ENCODE peak calls at places on chromosomes 13 and 19, in nine cellular contexts. C, O, V, D, F, A, Q, P and R are unnamed samples.

GRCh38 chr13:39232999-39233398 is 194.7 kb downstream of the NHLRC3 start:
- DNase-seq in C (no peak), V (no peak), P (no peak), F (no peak), D (no peak), Q (no peak), O (no peak), A (no peak), R (no peak)

GRCh38 chr19:50498219-50499056 is 12.6 kb downstream of the JOSD2 start:
- DNase-seq in D (no peak), V (no peak), P (no peak), C (no peak), F (no peak), O (no peak), A (no peak), Q (no peak), R (no peak)

GRCh38 chr13:27911499-27911898 is 8.3 kb upstream of the PDX1 start:
- DNase-seq in D (no peak), A (no peak), F (no peak), Q (no peak), O (no peak), P (no peak), V (no peak), C (no peak), R (no peak)

GRCh38 chr13:79658333-79658975 is 177.5 kb downstream of the NDFIP2 start:
- DNase-seq in Q (no peak), O (no peak), A (no peak), V (no peak), P (no peak), F (no peak), D (no peak), C (no peak), R (no peak)

GRCh38 chr19:44738603-44739585 is 9.6 kb upstream of the BCL3 start:
- DNase-seq in A (no peak), O (no peak), F (no peak), C (peak; percentile 87), P (no peak), V (no peak), D (no peak), Q (no peak), R (peak; percentile 38)

GRCh38 chr13:26480246-26480855 is 77.1 kb upstream of the WASF3 start:
- DNase-seq in O (no peak), F (no peak), A (no peak), C (no peak), D (peak; percentile 21), P (no peak), Q (no peak), V (no peak), R (no peak)

GRCh38 chr13:42612021-42612765 is 38.2 kb downstream of the TNFSF11 start:
- DNase-seq in Q (peak; percentile 54), F (no peak), D (no peak), O (no peak), A (no peak), C (no peak), V (no peak), P (no peak), R (no peak)

GRCh38 chr13:62512194-62513141 is 1096.8 kb upstream of the PCDH20 start:
- DNase-seq in C (peak; percentile 37), P (no peak), Q (peak; percentile 32), O (peak; percentile 62), A (peak; percentile 37), V (no peak), D (peak; percentile 33), F (peak; percentile 60), R (peak; percentile 28)

GRCh38 chr19:575527-576506 is 3.4 kb downstream of the BSG start:
- DNase-seq in D (peak; percentile 52), Q (peak; percentile 43), P (peak; percentile 65), C (peak; percentile 75), F (no peak), A (no peak), O (no peak), V (no peak), R (no peak)

GRCh38 chr13:20127563-20128458 is 33.0 kb downstream of the GJA3 start:
- DNase-seq in A (peak; percentile 82), Q (peak; percentile 51), F (peak; percentile 64), O (peak; percentile 72), V (no peak), C (peak; percentile 88), P (peak; percentile 31), D (peak; percentile 44), R (peak; percentile 74)

GRCh38 chr13:20128459-20128927 is 32.4 kb downstream of the GJA3 start:
- DNase-seq in P (no peak), D (no peak), Q (no peak), V (no peak), F (peak; percentile 41), O (no peak), A (no peak), C (no peak), R (no peak)

GRCh38 chr13:20130012-20130411 is 30.8 kb downstream of the GJA3 start:
- DNase-seq in D (no peak), C (no peak), Q (no peak), F (no peak), P (no peak), A (no peak), V (no peak), O (no peak), R (no peak)

GRCh38 chr13:20130652-20131051 is 30.2 kb downstream of the GJA3 start:
- DNase-seq in O (no peak), F (no peak), C (no peak), P (no peak), D (no peak), A (no peak), Q (no peak), V (no peak), R (no peak)

GRCh38 chr13:20129076-20129475 is 31.8 kb downstream of the GJA3 start:
- DNase-seq in O (no peak), V (no peak), F (no peak), A (no peak), D (no peak), C (no peak), Q (no peak), P (no peak), R (no peak)
- TF ChIP-seq CTCF in O (no peak), V (no peak), F (no peak), A (no peak), D (no peak), C (no peak), Q (no peak), P (no peak), R (no peak)

GRCh38 chr19:48899781-48900476 is at the start of gene NUCB1:
- DNase-seq in P (peak; percentile 99), F (peak; percentile 100), V (peak; percentile 83), D (peak; percentile 99), A (peak; percentile 97), C (peak; percentile 99), O (peak; percentile 100), Q (peak; percentile 99), R (peak; percentile 99)
- TF ChIP-seq CTCF in P (peak; percentile 24), F (no peak), V (peak; percentile 26), D (peak; percentile 29), A (no peak), C (peak; percentile 8), O (no peak), Q (peak; percentile 28), R (no peak)

DNA sequence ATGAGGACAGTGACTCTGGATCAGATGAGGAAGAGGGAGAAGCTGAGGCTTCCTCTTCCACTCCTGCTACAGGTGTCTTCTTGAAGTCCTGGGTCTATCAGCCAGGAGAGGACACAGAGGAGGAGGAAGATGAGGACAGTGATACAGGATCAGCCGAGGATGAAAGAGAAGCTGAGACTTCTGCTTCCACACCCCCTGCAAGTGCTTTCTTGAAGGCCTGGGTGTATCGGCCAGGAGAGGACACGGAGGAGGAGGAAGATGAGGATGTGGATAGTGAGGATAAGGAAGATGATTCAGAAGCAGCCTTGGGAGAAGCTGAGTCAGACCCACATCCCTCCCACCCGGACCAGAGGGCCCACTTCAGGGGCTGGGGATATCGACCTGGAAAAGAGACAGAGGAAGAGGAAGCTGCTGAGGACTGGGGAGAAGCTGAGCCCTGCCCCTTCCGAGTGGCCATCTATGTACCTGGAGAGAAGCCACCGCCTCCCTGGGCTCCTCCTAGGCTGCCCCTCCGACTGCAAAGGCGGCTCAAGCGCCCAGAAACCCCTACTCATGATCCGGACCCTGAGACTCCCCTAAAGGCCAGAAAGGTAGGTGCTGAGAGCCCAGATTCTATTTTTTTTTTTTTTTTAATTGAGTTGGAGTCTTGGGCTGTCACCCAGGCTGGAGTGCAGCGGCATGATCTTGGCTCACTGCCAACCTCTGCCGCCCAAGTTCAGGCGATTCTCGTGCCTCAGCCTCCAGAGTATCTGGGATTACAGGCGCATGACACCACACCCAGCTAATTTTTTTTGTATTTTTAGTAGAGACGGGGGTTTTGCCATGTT is 2.3 kb downstream of the PPP1R15A start:
- DNase-seq in P (peak; percentile 10), C (no peak), F (no peak), Q (peak; percentile 47), V (no peak), O (no peak), A (no peak), D (peak; percentile 63), R (no peak)
- TF ChIP-seq CTCF in P (no peak), C (no peak), F (no peak), Q (no peak), V (no peak), O (no peak), A (no peak), D (no peak), R (no peak)

DNA sequence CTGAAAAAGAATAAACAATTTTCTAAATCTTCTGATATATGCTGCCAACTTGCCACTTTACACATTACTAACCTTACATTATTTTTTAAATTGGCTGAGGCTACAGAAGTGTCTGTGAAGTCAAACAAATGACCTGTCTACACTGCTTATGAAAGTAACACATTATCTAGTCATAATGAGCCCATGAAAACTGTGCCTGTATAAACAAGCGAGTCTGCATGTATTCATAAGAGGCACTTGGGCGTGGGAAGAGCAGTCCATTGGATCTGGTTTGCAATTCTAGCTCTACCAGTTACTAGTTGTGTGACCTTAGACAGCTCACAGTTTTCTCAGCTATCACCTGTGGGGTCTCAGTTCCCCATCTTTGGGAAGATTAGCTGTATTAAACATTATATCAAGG is 3.1 kb downstream of the VPS36 start:
- DNase-seq in D (no peak), P (no peak), C (no peak), Q (no peak), F (no peak), V (no peak), O (no peak), A (no peak), R (no peak)
- TF ChIP-seq CTCF in D (no peak), P (no peak), C (no peak), Q (no peak), F (no peak), V (no peak), O (no peak), A (no peak), R (no peak)

DNA sequence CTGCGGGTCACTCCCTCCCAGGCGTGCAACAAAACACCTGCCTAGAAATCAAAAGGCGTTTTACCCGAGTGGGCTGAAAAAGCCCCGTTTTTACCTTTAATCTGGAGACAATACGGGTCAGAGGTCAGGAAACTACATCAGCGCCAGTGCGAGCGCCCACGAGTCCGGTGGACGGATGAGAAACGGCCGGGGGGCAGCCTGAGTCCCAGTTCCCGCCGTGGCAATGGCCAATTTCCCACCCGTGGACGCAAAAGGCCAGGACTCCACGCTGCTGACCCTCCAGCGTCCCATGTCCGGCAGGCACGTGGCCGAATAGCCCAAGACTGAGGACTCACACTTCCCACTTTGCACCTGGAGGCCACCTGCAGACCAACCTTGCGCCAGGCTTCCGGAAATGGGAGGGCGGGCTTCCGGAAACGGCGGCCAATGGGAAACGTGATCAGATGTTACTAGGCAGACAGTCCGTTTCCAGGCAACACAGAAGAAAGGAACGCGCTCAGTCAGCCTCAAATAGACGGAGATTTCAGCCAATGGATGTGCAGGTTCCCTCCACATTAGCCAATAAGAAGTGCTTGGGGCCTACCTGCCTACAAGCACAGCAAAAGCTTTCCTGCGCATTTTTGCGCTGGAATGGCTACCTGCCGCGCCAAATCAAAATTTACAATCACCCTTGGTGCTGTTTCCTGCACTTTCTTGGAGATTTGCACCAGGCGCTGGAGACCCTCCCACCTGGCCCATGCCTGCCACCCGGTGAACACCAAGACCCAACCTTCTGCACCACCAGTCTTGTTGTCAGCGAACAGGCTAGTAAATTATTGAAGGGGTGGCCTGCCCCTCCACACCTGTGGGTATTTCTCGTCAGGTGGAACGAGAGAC is 47.4 kb downstream of the ZFP14 start:
- DNase-seq in C (peak; percentile 96), O (peak; percentile 89), F (peak; percentile 96), P (peak; percentile 97), Q (peak; percentile 95), V (peak; percentile 79), D (peak; percentile 92), A (peak; percentile 83), R (peak; percentile 85)
- TF ChIP-seq CTCF in C (peak; percentile 20), O (no peak), F (no peak), P (no peak), Q (no peak), V (no peak), D (no peak), A (no peak), R (no peak)